ENCODE peak calls at places on chromosome 18, in nine cellular contexts. B, O, U, E, Q, A, N, J and P are unnamed samples.

GRCh38 chr18:62778976-62779869 is 63.9 kb downstream of the PHLPP1 start:
- DNase-seq in N (no peak), Q (no peak), J (no peak), B (no peak), U (no peak), A (no peak), O (no peak), E (no peak), P (no peak)

GRCh38 chr18:63262369-63263335 is 56.9 kb downstream of the BCL2 start:
- DNase-seq in N (no peak), U (peak), E (no peak), O (no peak), B (no peak), A (no peak), Q (peak), J (peak), P (peak)

GRCh38 chr18:74577019-74577418 is 20.7 kb upstream of the ZNF407 start:
- DNase-seq in Q (no peak), N (no peak), J (no peak), U (no peak), O (no peak), A (no peak), E (no peak), B (no peak), P (no peak)

GRCh38 chr18:9348079-9348671 is 13.6 kb downstream of the TWSG1 start:
- DNase-seq in N (no peak), U (no peak), E (peak), O (no peak), J (no peak), Q (no peak), B (no peak), A (no peak), P (no peak)

GRCh38 chr18:8812631-8813030 is 107.3 kb downstream of the MTCL1 start:
- DNase-seq in E (peak), J (no peak), B (no peak), A (no peak), O (no peak), N (no peak), U (no peak), Q (no peak), P (no peak)

GRCh38 chr18:79493801-79494211 is 98.1 kb downstream of the NFATC1 start:
- DNase-seq in U (peak), E (no peak), O (no peak), A (no peak), Q (no peak), B (no peak), J (peak), N (no peak), P (no peak)

GRCh38 chr18:74234326-74235171 is 57.2 kb downstream of the CYB5A start:
- DNase-seq in J (peak), A (no peak), O (no peak), Q (no peak), B (no peak), N (no peak), E (peak), U (no peak), P (no peak)

GRCh38 chr18:45291616-45292612 is 323.4 kb upstream of the SLC14A2 start:
- DNase-seq in B (peak), U (no peak), N (no peak), E (peak), A (no peak), J (no peak), O (no peak), Q (no peak), P (no peak)

GRCh38 chr18:9095297-9096012 is 7.0 kb upstream of the NDUFV2 start:
- DNase-seq in E (peak), B (no peak), Q (no peak), A (peak), U (no peak), N (no peak), J (no peak), O (no peak), P (no peak)

GRCh38 chr18:3360211-3360610 is 89.8 kb upstream of the TGIF1 start:
- DNase-seq in U (no peak), N (no peak), O (no peak), B (no peak), E (no peak), A (no peak), J (no peak), Q (no peak), P (peak)

GRCh38 chr18:8800445-8800844 is 95.1 kb downstream of the MTCL1 start:
- DNase-seq in U (no peak), A (no peak), O (no peak), J (no peak), N (no peak), Q (no peak), B (peak), E (peak), P (no peak)

DNA sequence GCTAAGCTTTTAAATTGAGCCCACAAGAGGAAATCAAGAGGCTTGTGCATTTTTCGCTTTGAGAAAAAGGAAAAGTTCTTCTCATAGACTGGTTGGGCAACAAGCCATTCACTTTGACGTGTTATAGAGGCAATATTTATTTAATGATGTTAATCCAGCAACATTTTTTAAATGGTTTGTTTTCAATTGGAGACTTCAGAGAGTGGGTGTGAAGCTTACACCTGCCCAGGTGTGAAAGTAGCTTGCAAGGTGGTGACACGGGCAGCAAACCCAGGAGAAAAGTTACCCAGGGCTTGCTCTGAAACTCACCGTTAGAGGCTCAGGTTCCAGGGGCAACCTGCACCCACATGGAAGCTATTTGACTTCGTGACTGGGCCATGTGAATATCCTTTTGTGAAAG is 858.9 kb downstream of the GALR1 start:
- DNase-seq in O (no peak), N (no peak), U (no peak), Q (no peak), J (no peak), E (no peak), A (no peak), B (no peak), P (no peak)
- H3K27ac ChIP-seq in O (no peak), N (no peak), U (no peak), Q (no peak), J (no peak), E (no peak), A (no peak), B (no peak), P (no peak)

DNA sequence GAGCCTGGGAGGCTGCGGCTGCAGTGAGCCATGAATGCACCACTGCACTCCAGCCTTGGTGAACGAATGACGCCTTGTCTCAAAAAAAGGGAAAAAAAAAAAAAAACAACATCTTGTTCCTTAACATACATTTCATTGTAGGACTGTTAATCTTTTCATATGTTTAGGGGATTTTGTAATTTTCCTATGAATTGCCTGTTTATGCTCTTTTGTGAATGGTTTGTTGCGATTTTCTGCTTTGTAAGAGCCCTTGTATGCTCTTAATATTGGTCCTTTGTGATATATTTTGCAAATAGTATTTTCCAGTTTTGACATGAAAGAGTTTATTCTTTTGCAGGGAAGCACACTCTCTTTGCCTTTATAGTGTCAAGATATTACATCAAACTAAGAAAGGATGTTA is 50.0 kb downstream of the TRAPPC8 start:
- DNase-seq in N (no peak), U (no peak), B (no peak), O (no peak), Q (no peak), A (no peak), J (no peak), E (no peak), P (no peak)
- H3K27ac ChIP-seq in N (no peak), U (no peak), B (no peak), O (no peak), Q (no peak), A (no peak), J (no peak), E (no peak), P (no peak)

DNA sequence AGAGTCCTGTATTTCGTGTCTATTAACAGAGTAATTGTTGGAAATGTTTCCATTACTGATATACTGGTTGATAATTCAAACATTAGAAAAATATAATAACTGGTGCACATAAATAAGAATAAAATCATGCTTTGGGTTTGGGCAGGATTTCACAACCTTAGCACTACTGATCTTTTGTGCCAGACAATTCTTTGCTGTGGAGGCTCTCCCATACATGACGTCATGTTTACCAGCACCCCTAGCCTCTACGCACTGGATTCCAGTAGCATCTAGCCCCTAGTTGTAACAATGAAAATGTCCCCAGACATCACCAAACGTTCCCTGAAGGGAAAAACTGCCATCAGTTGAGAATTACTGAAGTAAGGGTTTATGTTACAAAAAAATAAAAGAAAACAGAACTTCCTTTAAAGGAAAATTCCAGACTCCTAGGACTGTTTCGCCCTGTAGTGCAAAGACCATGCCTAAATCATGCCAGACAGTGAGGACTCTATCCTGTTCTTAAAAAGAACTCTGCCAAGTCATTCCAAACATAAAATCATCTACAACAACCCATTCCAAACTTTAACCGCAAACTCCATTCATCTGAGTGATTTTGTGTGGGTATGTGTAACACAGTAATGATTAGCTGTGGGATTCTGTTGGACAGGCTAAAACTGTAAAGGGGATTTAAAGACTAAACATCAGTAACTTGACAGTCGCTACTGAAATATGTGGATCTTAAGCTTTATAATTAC is 313.4 kb upstream of the CCDC68 start:
- DNase-seq in N (no peak), E (peak), Q (no peak), B (no peak), U (no peak), A (no peak), O (no peak), J (no peak), P (no peak)
- H3K27ac ChIP-seq in N (no peak), E (no peak), Q (no peak), B (no peak), U (no peak), A (no peak), O (no peak), J (no peak), P (peak)

GRCh38 chr18:382423-382984 is 114.7 kb upstream of the THOC1 start:
- DNase-seq in J (no peak), Q (no peak), U (no peak), O (no peak), B (no peak), A (no peak), N (no peak), E (no peak), P (no peak)

GRCh38 chr18:383135-383534 is 115.3 kb upstream of the THOC1 start:
- DNase-seq in J (no peak), Q (no peak), U (no peak), O (no peak), A (no peak), E (no peak), N (no peak), B (no peak), P (no peak)

GRCh38 chr18:378039-378438 is 110.2 kb upstream of the THOC1 start:
- DNase-seq in U (no peak), A (no peak), B (no peak), E (no peak), Q (no peak), J (no peak), O (no peak), N (no peak), P (peak)

GRCh38 chr18:377088-377487 is 109.2 kb upstream of the THOC1 start:
- DNase-seq in U (no peak), Q (no peak), O (no peak), J (no peak), E (no peak), B (no peak), A (no peak), N (no peak), P (no peak)

DNA sequence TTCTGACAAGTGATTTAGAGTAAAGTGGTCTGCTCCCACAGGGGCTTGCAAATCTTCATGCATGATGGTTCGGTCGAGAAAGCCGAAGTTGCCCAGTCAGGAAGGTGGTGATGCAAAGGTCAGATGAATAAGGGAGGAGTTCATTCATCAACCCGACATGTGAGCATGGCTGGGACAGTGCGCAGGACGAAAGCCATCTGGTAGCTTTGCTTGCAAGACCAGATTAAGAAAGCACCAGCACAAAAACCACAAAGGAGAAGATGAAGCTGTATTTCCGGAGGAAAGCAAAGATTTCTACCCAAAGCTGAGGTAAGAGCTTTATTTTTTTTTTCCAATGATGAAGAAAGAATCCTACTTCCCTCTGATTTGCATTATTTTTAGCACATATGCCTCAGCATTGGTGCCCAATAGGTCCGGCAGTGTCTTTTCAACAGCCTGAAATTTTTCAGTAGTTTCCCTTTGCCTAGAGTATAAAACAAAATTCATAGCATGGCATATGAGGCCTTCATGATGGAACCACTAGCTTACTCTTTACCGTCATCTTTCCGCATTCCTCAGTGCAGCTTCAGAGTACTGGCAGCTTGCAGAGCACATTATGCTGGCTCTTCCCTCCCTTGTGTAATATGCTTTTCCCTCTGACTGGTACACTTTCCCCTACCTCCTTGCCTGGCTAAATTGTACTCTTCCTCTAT is 112.0 kb upstream of the THOC1 start:
- DNase-seq in O (peak), B (no peak), J (peak), Q (no peak), E (peak), U (no peak), A (no peak), N (no peak), P (no peak)
- H3K27ac ChIP-seq in O (no peak), B (no peak), J (no peak), Q (no peak), E (no peak), U (no peak), A (no peak), N (no peak), P (no peak)

GRCh38 chr18:23825978-23826405 is 136.7 kb downstream of the LAMA3 start:
- DNase-seq in N (no peak), E (peak), Q (peak), O (no peak), J (peak), U (peak), A (peak), B (no peak), P (no peak)
- H3K27ac ChIP-seq in N (no peak), E (no peak), Q (peak), O (peak), J (peak), U (peak), A (no peak), B (no peak), P (no peak)

GRCh38 chr18:76975577-76976110 is 153.3 kb downstream of the ZNF236 start:
- DNase-seq in Q (no peak), A (no peak), N (no peak), J (no peak), O (no peak), B (no peak), E (no peak), U (no peak), P (no peak)

GRCh38 chr18:76978616-76979015 is 154.0 kb downstream of the MBP start:
- DNase-seq in J (no peak), B (no peak), A (no peak), U (no peak), E (no peak), O (no peak), N (no peak), Q (no peak), P (no peak)

GRCh38 chr18:76979111-76979751 is 153.4 kb downstream of the MBP start:
- DNase-seq in Q (no peak), B (peak), U (no peak), N (no peak), J (no peak), E (no peak), A (no peak), O (no peak), P (no peak)

GRCh38 chr18:76977681-76978234 is 154.8 kb downstream of the MBP start:
- DNase-seq in O (no peak), A (no peak), B (no peak), Q (no peak), U (no peak), J (no peak), E (no peak), N (no peak), P (no peak)

DNA sequence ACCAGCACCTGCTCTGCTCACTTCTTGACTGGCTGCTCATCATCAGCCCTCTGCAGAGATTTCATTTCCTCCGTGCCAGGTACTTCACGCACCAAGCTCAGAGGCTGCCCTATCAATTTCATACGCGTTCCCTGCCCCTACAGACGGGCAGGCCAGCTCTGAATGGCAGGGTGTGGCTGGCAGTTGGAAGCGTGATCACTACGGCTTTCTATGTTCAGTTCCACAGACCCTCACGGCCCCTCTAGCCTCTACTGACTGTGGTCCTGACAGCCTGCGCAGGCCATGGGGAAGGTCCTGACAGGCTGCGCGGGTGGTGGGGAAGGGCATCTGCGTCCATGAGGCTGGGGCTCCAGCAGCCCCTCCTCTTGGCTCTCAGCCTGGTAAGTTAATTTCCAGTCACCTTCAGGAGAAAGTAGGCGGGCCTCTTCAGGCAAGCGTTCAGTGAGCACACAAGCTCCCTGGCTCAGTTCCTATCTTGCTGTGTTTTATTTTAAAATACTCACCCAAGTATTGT is 154.8 kb downstream of the ZNF236 start:
- DNase-seq in E (no peak), U (no peak), J (no peak), O (no peak), Q (no peak), B (peak), A (no peak), N (no peak), P (no peak)
- H3K27ac ChIP-seq in E (no peak), U (no peak), J (no peak), O (no peak), Q (peak), B (no peak), A (no peak), N (no peak), P (peak)

GRCh38 chr18:54945726-54946125 is 13.5 kb downstream of the CCDC68 start:
- DNase-seq in N (no peak), Q (no peak), A (no peak), B (no peak), J (no peak), U (no peak), O (no peak), E (no peak), P (no peak)
- H3K27ac ChIP-seq in N (peak), Q (peak), A (peak), B (no peak), J (no peak), U (no peak), O (no peak), E (no peak), P (no peak)

DNA sequence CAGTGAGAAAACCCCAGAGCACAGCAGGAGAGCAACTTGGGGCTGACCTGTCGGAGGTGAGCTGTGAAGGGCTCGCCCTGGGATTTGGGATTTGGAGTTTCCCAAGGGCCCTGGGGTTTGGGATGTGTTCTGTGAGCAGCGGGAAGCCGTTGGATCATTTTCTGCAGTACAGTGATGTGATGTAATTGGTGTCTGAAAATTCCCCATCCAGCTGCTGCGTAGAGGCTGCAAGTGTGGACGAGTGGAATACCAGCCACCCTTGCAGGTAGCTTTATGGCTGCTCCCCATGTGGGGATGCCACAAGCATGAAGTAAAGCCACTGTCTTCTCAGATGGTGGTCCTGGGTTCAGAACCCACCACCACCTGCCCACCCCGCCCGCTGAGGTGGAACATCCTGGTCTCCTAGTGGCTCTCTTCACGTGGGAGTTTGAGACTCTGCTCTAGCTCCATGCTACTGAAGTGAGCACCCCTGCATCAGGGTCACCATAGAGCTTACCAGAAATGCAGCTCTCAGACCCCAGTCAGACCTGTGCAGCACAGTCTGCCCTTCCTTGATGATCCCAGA is 15.0 kb downstream of the IMPA2 start:
- DNase-seq in N (no peak), E (no peak), J (no peak), O (no peak), B (no peak), A (no peak), U (peak), Q (no peak), P (no peak)
- H3K27ac ChIP-seq in N (no peak), E (no peak), J (no peak), O (no peak), B (no peak), A (no peak), U (no peak), Q (peak), P (no peak)

DNA sequence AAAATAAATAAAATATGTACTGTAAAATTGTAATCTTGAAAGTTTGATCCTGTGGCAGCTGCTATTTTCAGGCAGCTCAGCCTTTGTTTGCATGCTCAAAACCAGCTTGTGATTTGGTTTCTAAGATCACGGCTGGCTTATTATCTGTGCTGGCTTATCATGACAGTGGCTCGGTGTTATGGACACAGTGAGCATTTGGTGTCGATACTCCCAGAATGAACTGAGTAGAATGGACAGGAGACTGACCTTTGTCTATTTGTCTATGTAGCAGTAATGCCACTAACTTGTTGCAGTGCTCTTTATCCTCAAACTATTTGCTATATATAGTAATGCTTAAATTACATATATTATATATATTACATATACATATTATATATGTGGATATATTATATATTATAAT is 58.8 kb downstream of the NEDD4L start:
- DNase-seq in J (no peak), N (no peak), B (no peak), U (no peak), E (no peak), O (no peak), Q (no peak), A (no peak), P (no peak)
- H3K27ac ChIP-seq in J (no peak), N (no peak), B (no peak), U (no peak), E (no peak), O (no peak), Q (no peak), A (no peak), P (peak)